ENCODE peak calls at places on chromosome 11, in five cellular contexts. M is nucleus accumbens; C is activated CD8-positive, alpha-beta memory T cell treated with anti-CD3 and anti-CD28 coated beads, Interleukin-2, amount 50 U/mL, for 48 hours; W is stimulated activated CD8-positive, alpha-beta memory T cell treated with anti-CD3 and anti-CD28 coated beads, Interleukin-15, amount 100 ng/mL, for 4 hours; J is activated T-cell treated with anti-CD3 and anti-CD28 coated beads for 1 hour. B is an unnamed sample.

GRCh38 chr11:108122166-108122628 is 830 bp downstream of the ACAT1 start:
- DNase-seq in M (no peak), C (no peak), W (no peak), J (no peak), B (no peak)

GRCh38 chr11:85180528-85180927 is 446.6 kb downstream of the DLG2 start:
- DNase-seq in M (no peak), C (no peak), W (no peak), J (no peak), B (no peak)

GRCh38 chr11:119056397-119056999 is 507 bp downstream of the HYOU1 start:
- DNase-seq in M (no peak), C (peak), W (peak), J (peak), B (peak)

GRCh38 chr11:2769779-2770555 is 70.2 kb upstream of the KCNQ1OT1 start:
- DNase-seq in M (no peak), C (peak), W (no peak), J (no peak), B (no peak)

GRCh38 chr11:47136921-47137320 is 39.8 kb downstream of the ARFGAP2 start:
- DNase-seq in M (no peak), C (no peak), W (no peak), J (no peak), B (no peak)

GRCh38 chr11:106683435-106683834 is 334.8 kb downstream of the GUCY1A2 start:
- DNase-seq in M (no peak), C (no peak), W (no peak), J (no peak), B (no peak)

GRCh38 chr11:3816673-3817072 is 8.3 kb downstream of the PGAP2 start:
- DNase-seq in M (no peak), C (no peak), W (no peak), J (no peak), B (no peak)

GRCh38 chr11:126124284-126124683 is 61.6 kb upstream of the CDON start:
- DNase-seq in M (no peak), C (no peak), W (no peak), J (no peak), B (no peak)

GRCh38 chr11:75346912-75347647 is 4.4 kb downstream of the ARRB1 start:
- DNase-seq in M (no peak), C (no peak), W (no peak), J (no peak), B (no peak)

GRCh38 chr11:134052988-134053945 is 15.6 kb upstream of the JAM3 start:
- DNase-seq in M (no peak), C (no peak), W (no peak), J (no peak), B (no peak)

GRCh38 chr11:109960831-109961230 is 132.4 kb upstream of the ZC3H12C start:
- DNase-seq in M (no peak), C (no peak), W (no peak), J (no peak), B (no peak)

GRCh38 chr11:64152841-64153691 is 12.8 kb downstream of the MACROD1 start:
- DNase-seq in M (peak), C (peak), W (peak), J (peak), B (peak)

GRCh38 chr11:65864758-65865471 is 4.7 kb downstream of the MUS81 start:
- DNase-seq in M (no peak), C (no peak), W (no peak), J (no peak), B (no peak)

GRCh38 chr11:18721576-18722292 is 4.3 kb downstream of the IGSF22 start:
- DNase-seq in M (no peak), C (peak), W (no peak), J (peak), B (peak)

GRCh38 chr11:72237112-72237931 is 6.7 kb downstream of the PHOX2A start:
- DNase-seq in M (no peak), C (peak), W (no peak), J (no peak), B (no peak)

GRCh38 chr11:64605656-64606585 is 14.9 kb downstream of the SLC22A12 start:
- DNase-seq in M (no peak), C (no peak), W (no peak), J (no peak), B (no peak)

GRCh38 chr11:16605440-16605970 is 132.9 kb upstream of the C11orf58 start:
- DNase-seq in M (no peak), C (peak), W (no peak), J (no peak), B (no peak)

GRCh38 chr11:91156041-91156440 is 933.2 kb upstream of the CHORDC1 start:
- DNase-seq in M (no peak), C (no peak), W (no peak), J (no peak), B (no peak)

GRCh38 chr11:87743002-87743401 is 432.2 kb downstream of the RAB38 start:
- DNase-seq in M (no peak), C (no peak), W (no peak), J (no peak), B (no peak)

B was measured in GM12892.